ENCODE peak calls at places on chromosomes 16 and 17, in eight cellular contexts. A, Y, L, C, T, O, E and U are unnamed samples.

GRCh38 chr17:8598913-8599312 is 31.6 kb downstream of the MYH10 start:
- DNase-seq in A (no peak), Y (no peak), L (no peak), C (no peak), T (no peak), O (no peak), E (no peak), U (no peak)

GRCh38 chr17:79000396-79001189 is 9.0 kb downstream of the CANT1 start:
- DNase-seq in A (peak), Y (peak), L (no peak), C (no peak), T (no peak), O (no peak), E (no peak), U (no peak)

GRCh38 chr17:65530985-65531507 is 30.4 kb downstream of the AXIN2 start:
- DNase-seq in A (no peak), Y (no peak), L (no peak), C (no peak), T (peak), O (no peak), E (no peak), U (no peak)

GRCh38 chr16:30340621-30341020 is 14.5 kb downstream of the CD2BP2 start:
- DNase-seq in A (no peak), Y (no peak), L (no peak), C (no peak), T (no peak), O (no peak), E (no peak), U (no peak)

GRCh38 chr17:1460233-1460632 is 4.2 kb upstream of the CRK start:
- DNase-seq in A (peak), Y (no peak), L (no peak), C (no peak), T (no peak), O (peak), E (peak), U (peak)

GRCh38 chr17:10121971-10122707 is 76.3 kb downstream of the GAS7 start:
- DNase-seq in A (no peak), Y (no peak), L (no peak), C (no peak), T (no peak), O (no peak), E (no peak), U (no peak)

GRCh38 chr17:32960815-32961214 is 30.8 kb upstream of the SPACA3 start:
- DNase-seq in A (no peak), Y (no peak), L (no peak), C (peak), T (no peak), O (no peak), E (no peak), U (no peak)

GRCh38 chr16:73878616-73879015 is 418.0 kb upstream of the PSMD7 start:
- DNase-seq in A (no peak), Y (no peak), L (peak), C (peak), T (no peak), O (no peak), E (peak), U (peak)

GRCh38 chr16:7513429-7513828 is 180.8 kb downstream of the RBFOX1 start:
- DNase-seq in A (no peak), Y (peak), L (peak), C (peak), T (no peak), O (no peak), E (no peak), U (no peak)

GRCh38 chr17:72476575-72476986 is 355.8 kb downstream of the SOX9 start:
- DNase-seq in A (no peak), Y (no peak), L (no peak), C (no peak), T (peak), O (peak), E (no peak), U (no peak)

GRCh38 chr16:84514874-84515835 is 10.7 kb upstream of the MEAK7 start:
- DNase-seq in A (no peak), Y (no peak), L (no peak), C (no peak), T (peak), O (peak), E (no peak), U (no peak)
- TF ChIP-seq POLR2A in A (no peak), Y (no peak), L (no peak), C (no peak), T (no peak), O (no peak), E (no peak), U (no peak)

GRCh38 chr17:34579979-34580684 is 750 bp downstream of the TMEM132E start:
- DNase-seq in A (no peak), Y (peak), L (peak), C (no peak), T (no peak), O (no peak), E (peak), U (no peak)

GRCh38 chr17:34581446-34582184 is 2.2 kb downstream of the TMEM132E start:
- DNase-seq in A (no peak), Y (no peak), L (no peak), C (no peak), T (no peak), O (no peak), E (no peak), U (no peak)

GRCh38 chr17:34580685-34581445 is 1.5 kb downstream of the TMEM132E start:
- DNase-seq in A (no peak), Y (peak), L (no peak), C (peak), T (no peak), O (no peak), E (no peak), U (no peak)

GRCh38 chr17:34582901-34583245 is 3.5 kb downstream of the TMEM132E start:
- DNase-seq in A (no peak), Y (no peak), L (no peak), C (no peak), T (no peak), O (no peak), E (no peak), U (no peak)

DNA sequence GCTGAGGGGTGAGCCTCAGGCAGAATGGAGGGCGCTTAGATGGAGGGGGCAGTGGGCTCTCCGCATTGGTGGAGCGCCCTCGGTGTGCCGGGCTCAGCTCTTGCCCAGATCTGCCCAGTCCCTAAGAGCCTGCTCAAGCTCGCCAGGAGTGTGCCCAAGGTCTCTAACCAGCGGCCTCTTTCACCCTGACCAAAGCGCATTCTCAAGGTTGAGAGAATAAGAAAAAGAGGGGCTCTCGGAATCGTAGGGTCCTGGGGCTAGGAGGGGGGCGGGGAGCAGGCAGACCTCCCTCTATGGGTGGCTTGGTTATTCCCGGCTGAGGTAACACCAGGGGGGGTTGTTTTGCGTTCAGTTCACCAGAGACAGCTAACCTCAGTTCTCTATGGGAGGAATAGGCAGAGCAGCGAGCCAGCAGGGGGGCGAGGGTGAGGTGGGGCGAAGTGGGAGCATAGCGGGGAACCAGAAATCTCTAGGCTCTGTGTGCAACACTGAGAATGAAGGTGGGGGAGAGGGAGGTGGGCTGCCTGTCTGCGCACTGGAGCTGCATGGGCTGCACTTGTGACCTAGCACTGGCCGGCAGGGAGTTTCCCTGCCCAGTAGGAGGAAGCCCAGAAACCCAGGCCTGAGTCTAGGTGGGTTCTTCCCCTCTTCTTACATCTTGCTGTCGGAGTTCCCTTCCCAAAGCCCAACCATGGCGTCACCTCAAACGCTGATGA is 3.0 kb downstream of the TMEM132E start:
- DNase-seq in A (no peak), Y (peak), L (no peak), C (no peak), T (no peak), O (no peak), E (no peak), U (no peak)
- TF ChIP-seq POLR2A in A (no peak), Y (no peak), L (no peak), C (no peak), T (no peak), O (no peak), E (no peak), U (no peak)

GRCh38 chr16:2213817-2214720 is 571 bp downstream of the PGP start:
- DNase-seq in A (no peak), Y (no peak), L (no peak), C (peak), T (peak), O (no peak), E (no peak), U (no peak)
- TF ChIP-seq POLR2A in A (no peak), Y (no peak), L (peak), C (no peak), T (no peak), O (no peak), E (no peak), U (no peak)

DNA sequence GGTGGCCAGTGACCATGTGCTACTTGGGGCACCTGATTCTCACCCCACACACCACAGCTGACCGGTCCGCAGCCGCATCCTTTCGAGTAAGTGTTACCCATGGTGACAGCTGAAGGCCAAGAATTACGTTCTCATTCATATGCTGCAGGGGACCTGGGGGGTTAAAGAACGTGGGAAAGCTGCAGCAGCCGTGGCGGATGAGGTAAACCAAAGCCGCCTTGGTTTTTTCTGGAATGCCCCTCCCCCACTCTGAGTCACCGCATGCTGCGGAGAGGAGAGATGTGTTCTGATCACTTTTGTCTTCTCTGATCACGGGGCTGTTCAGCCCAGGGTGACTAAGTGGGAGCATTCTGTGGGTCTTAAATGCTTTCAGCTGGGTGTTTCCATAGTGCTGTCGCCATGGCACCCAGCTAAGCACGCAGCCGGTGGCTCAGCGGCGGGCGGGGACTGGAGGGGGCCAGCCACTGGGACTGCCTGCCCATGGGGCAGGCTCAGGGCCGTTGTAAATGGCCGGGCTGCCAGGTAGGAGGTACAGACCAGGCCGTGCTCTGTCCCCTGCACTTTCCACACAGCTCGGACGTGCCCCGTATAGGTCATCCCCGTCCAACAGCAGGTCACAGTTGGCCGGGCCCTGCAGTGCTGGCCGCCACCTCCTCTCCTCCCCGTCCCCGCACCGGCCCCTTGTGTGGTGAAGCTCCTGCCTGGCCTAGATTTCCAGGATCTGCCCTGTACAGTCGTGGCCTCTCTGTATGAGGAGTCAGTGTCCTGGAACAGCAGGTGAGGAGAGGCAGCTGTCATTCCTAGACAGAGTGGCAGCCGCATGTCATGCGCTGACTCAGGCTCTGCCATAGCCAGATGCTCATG is 60.0 kb downstream of the BAIAP2 start:
- DNase-seq in A (peak), Y (no peak), L (peak), C (peak), T (no peak), O (peak), E (no peak), U (peak)
- TF ChIP-seq POLR2A in A (peak), Y (no peak), L (no peak), C (no peak), T (no peak), O (no peak), E (no peak), U (no peak)

GRCh38 chr17:76737676-76738467 is at the start of gene MFSD11:
- DNase-seq in A (peak), Y (peak), L (peak), C (peak), T (peak), O (peak), E (peak), U (peak)
- TF ChIP-seq POLR2A in A (no peak), Y (peak), L (peak), C (peak), T (peak), O (no peak), E (peak), U (peak)

DNA sequence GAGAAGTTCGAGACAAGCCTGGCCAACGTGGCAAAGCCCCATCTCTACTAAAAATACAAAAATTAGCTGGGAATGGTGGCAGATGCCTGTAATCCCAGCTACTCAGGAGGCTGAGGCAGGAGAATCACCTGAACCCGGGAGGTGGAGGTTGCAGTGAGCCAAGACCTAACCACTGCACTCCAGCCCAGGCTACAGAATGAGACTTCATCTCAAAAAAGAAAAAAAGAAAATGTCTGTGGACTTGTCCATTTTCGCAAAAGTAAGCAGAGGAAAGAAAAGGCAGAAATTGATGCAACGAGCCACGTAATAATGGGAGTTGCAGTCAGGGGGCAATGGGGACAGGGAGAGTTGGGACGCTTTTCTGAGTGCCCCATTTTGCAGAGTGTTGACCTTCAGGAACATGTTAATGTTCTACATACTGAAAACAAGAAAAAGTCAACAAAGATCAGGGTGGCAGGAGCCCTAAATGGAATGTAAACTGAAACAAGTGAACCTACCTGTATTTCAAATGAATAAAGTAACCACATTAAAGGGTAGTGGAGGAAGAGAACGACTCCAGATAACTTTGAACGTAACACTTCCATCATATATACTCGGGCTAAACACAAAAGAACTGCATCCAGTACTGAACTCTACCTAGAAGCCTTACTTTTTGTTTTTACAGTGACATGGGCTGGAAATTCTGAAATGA is 76.4 kb downstream of the CNGB1 start:
- DNase-seq in A (no peak), Y (no peak), L (peak), C (no peak), T (no peak), O (no peak), E (no peak), U (no peak)
- TF ChIP-seq POLR2A in A (no peak), Y (no peak), L (no peak), C (no peak), T (no peak), O (no peak), E (no peak), U (no peak)

DNA sequence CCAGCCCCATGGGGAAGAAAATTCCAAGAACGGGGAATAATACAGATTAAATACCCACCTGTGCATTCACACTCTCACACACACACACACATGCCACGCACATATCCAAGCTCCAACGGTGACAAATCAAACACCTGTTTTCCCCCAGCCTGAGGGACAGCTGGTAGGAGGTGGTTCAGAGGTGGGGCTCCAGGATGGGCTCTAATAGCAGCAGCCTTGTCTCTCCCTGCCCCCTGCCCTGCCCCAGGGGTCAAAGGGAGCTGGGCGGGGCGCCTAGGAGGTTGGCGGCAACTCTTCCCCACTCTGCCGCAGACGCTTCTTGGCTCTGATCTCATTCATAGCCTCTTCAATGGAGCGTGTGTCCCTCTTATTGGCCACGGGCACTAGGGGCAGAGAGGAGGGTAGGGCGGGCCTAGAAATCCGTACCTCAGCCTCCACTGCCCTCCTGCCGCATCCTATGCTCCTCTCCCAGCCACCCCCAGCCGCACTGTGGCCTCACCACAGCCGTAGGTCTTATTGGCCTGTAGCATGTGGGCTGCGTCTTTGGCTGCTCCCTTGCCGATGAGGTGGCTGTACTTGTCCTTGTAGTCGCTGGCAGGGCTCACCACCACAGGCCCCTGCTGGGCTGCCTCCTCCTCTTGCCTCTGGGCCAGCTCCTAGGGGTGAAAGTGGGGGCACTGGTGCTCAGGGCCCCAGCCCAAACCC is 8.2 kb downstream of the SPAG7 start:
- DNase-seq in A (no peak), Y (no peak), L (no peak), C (no peak), T (no peak), O (no peak), E (no peak), U (no peak)
- TF ChIP-seq POLR2A in A (no peak), Y (no peak), L (no peak), C (no peak), T (no peak), O (no peak), E (no peak), U (no peak)

GRCh38 chr17:82292251-82293154 is 19.0 kb upstream of the CSNK1D start:
- DNase-seq in A (peak), Y (peak), L (peak), C (peak), T (peak), O (peak), E (peak), U (peak)
- TF ChIP-seq POLR2A in A (peak), Y (peak), L (peak), C (peak), T (peak), O (no peak), E (peak), U (peak)

GRCh38 chr17:7579839-7580630 is 597 bp downstream of the CD68 start:
- DNase-seq in A (no peak), Y (no peak), L (no peak), C (no peak), T (no peak), O (no peak), E (no peak), U (no peak)
- TF ChIP-seq POLR2A in A (no peak), Y (no peak), L (no peak), C (no peak), T (no peak), O (no peak), E (no peak), U (no peak)

GRCh38 chr16:53703590-53704444 is at the start of the genes FTO and RPGRIP1L:
- DNase-seq in A (peak), Y (peak), L (peak), C (peak), T (peak), O (peak), E (peak), U (peak)
- TF ChIP-seq POLR2A in A (no peak), Y (no peak), L (peak), C (peak), T (no peak), O (no peak), E (peak), U (peak)